ENCODE peak calls at places on chromosome 7, in ten cellular contexts. One of them, this sample, is unnamed. For H3K4me1, the result is how much of the 10 kb centered on the place peaks cover.

GRCh38 chr7:42197391-42197790 is 39.6 kb downstream of the GLI3 start:
- DNase-seq in body of pancreas: no peak
- DNase-seq in spleen: no peak
- DNase-seq in iPS DF 6.9: no peak
- DNase-seq in adipocyte: peak
- DNase-seq in Peyer's patch: no peak
- DNase-seq in left lung: no peak
- DNase-seq in heart right ventricle: no peak
- DNase-seq in A549: no peak
- DNase-seq in right cardiac atrium: no peak
- DNase-seq in this sample: no peak

GRCh38 chr7:100411101-100411500 is 17.4 kb downstream of the ZCWPW1 start:
- DNase-seq in Peyer's patch: no peak
- DNase-seq in right cardiac atrium: no peak
- DNase-seq in heart right ventricle: no peak
- DNase-seq in A549: no peak
- DNase-seq in iPS DF 6.9: no peak
- DNase-seq in left lung: no peak
- DNase-seq in spleen: no peak
- DNase-seq in body of pancreas: no peak
- DNase-seq in adipocyte: no peak
- DNase-seq in this sample: no peak

GRCh38 chr7:74443591-74444365 is 9.9 kb upstream of the GTF2IRD1 start:
- DNase-seq in adipocyte: no peak
- DNase-seq in spleen: no peak
- DNase-seq in body of pancreas: no peak
- DNase-seq in A549: no peak
- DNase-seq in Peyer's patch: no peak
- DNase-seq in heart right ventricle: no peak
- DNase-seq in right cardiac atrium: no peak
- DNase-seq in iPS DF 6.9: no peak
- DNase-seq in left lung: no peak
- DNase-seq in this sample: no peak

GRCh38 chr7:22731781-22732180 is 4.8 kb downstream of the IL6 start:
- DNase-seq in A549: no peak
- DNase-seq in Peyer's patch: no peak
- DNase-seq in body of pancreas: no peak
- DNase-seq in spleen: no peak
- DNase-seq in left lung: no peak
- DNase-seq in adipocyte: no peak
- DNase-seq in right cardiac atrium: no peak
- DNase-seq in heart right ventricle: no peak
- DNase-seq in iPS DF 6.9: no peak
- DNase-seq in this sample: no peak

GRCh38 chr7:36970551-36971514 is 246.5 kb upstream of the AOAH start:
- DNase-seq in left lung: no peak
- DNase-seq in body of pancreas: no peak
- DNase-seq in spleen: no peak
- DNase-seq in Peyer's patch: no peak
- DNase-seq in adipocyte: no peak
- DNase-seq in heart right ventricle: no peak
- DNase-seq in A549: no peak
- DNase-seq in right cardiac atrium: no peak
- DNase-seq in iPS DF 6.9: no peak
- DNase-seq in this sample: no peak

GRCh38 chr7:101436857-101437576 is 74.3 kb downstream of the COL26A1 start:
- DNase-seq in heart right ventricle: no peak
- DNase-seq in A549: peak
- DNase-seq in body of pancreas: peak
- DNase-seq in iPS DF 6.9: peak
- DNase-seq in Peyer's patch: no peak
- DNase-seq in spleen: no peak
- DNase-seq in left lung: no peak
- DNase-seq in adipocyte: no peak
- DNase-seq in right cardiac atrium: no peak
- DNase-seq in this sample: peak

GRCh38 chr7:99833289-99833877 is 5.6 kb downstream of the CYP3A43 start:
- DNase-seq in A549: no peak
- DNase-seq in adipocyte: no peak
- DNase-seq in spleen: no peak
- DNase-seq in iPS DF 6.9: no peak
- DNase-seq in body of pancreas: peak
- DNase-seq in heart right ventricle: no peak
- DNase-seq in Peyer's patch: no peak
- DNase-seq in left lung: no peak
- DNase-seq in right cardiac atrium: no peak
- DNase-seq in this sample: peak

GRCh38 chr7:29127527-29127926 is 18.8 kb downstream of the CPVL start:
- DNase-seq in body of pancreas: no peak
- DNase-seq in right cardiac atrium: no peak
- DNase-seq in adipocyte: no peak
- DNase-seq in left lung: no peak
- DNase-seq in iPS DF 6.9: no peak
- DNase-seq in heart right ventricle: no peak
- DNase-seq in Peyer's patch: no peak
- DNase-seq in A549: no peak
- DNase-seq in spleen: no peak
- DNase-seq in this sample: no peak

GRCh38 chr7:30163231-30163894 is 28.6 kb downstream of the MTURN start:
- DNase-seq in A549: no peak
- DNase-seq in right cardiac atrium: peak
- DNase-seq in Peyer's patch: peak
- DNase-seq in adipocyte: peak
- DNase-seq in spleen: peak
- DNase-seq in left lung: no peak
- DNase-seq in heart right ventricle: no peak
- DNase-seq in iPS DF 6.9: no peak
- DNase-seq in body of pancreas: peak
- DNase-seq in this sample: no peak

GRCh38 chr7:30166155-30166840 is 31.5 kb downstream of the MTURN start:
- DNase-seq in iPS DF 6.9: no peak
- DNase-seq in Peyer's patch: no peak
- DNase-seq in body of pancreas: peak
- DNase-seq in heart right ventricle: no peak
- DNase-seq in left lung: no peak
- DNase-seq in A549: no peak
- DNase-seq in right cardiac atrium: no peak
- DNase-seq in spleen: no peak
- DNase-seq in adipocyte: no peak
- DNase-seq in this sample: peak

GRCh38 chr7:30166841-30167235 is 32.1 kb downstream of the MTURN start:
- DNase-seq in adipocyte: no peak
- DNase-seq in Peyer's patch: no peak
- DNase-seq in A549: no peak
- DNase-seq in left lung: no peak
- DNase-seq in body of pancreas: no peak
- DNase-seq in heart right ventricle: no peak
- DNase-seq in right cardiac atrium: no peak
- DNase-seq in iPS DF 6.9: no peak
- DNase-seq in spleen: no peak
- DNase-seq in this sample: no peak

GRCh38 chr7:30164567-30164966 is 29.8 kb downstream of the MTURN start:
- DNase-seq in A549: peak
- DNase-seq in right cardiac atrium: no peak
- DNase-seq in iPS DF 6.9: peak
- DNase-seq in adipocyte: peak
- DNase-seq in body of pancreas: peak
- DNase-seq in left lung: no peak
- DNase-seq in Peyer's patch: no peak
- DNase-seq in heart right ventricle: no peak
- DNase-seq in spleen: no peak
- DNase-seq in this sample: no peak

DNA sequence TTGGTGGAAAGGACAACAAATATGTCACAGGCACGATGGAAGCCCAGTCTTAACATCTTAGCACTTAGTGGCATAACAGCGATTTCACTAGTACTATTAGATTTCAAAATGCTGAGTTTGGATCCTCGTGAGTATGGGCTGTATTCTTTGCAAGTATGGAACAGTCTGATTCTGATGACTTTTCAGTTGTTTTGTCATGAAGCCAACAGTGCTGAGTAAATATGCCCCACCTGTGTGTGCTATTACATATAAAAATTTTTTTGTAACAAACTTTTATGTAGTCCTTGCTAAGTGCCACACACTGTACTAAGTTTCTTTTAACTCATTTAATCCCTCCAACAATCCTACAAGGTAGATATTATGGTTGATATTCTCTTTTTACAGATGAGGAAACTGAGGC is 30.8 kb downstream of the MTURN start:
- DNase-seq in body of pancreas: no peak
- DNase-seq in adipocyte: no peak
- DNase-seq in Peyer's patch: no peak
- DNase-seq in iPS DF 6.9: no peak
- DNase-seq in left lung: no peak
- DNase-seq in right cardiac atrium: no peak
- DNase-seq in A549: no peak
- DNase-seq in heart right ventricle: no peak
- DNase-seq in spleen: no peak
- DNase-seq in this sample: no peak
- H3K4me1 ChIP-seq in body of pancreas: under half
- H3K4me1 ChIP-seq in adipocyte: half or more
- H3K4me1 ChIP-seq in Peyer's patch: under half
- H3K4me1 ChIP-seq in iPS DF 6.9: under half
- H3K4me1 ChIP-seq in left lung: under half
- H3K4me1 ChIP-seq in right cardiac atrium: under half
- H3K4me1 ChIP-seq in A549: under half
- H3K4me1 ChIP-seq in heart right ventricle: under half
- H3K4me1 ChIP-seq in spleen: under half
- H3K4me1 ChIP-seq in this sample: under half

GRCh38 chr7:68699090-68699711 is 899.1 kb upstream of the AUTS2 start:
- DNase-seq in right cardiac atrium: no peak
- DNase-seq in body of pancreas: no peak
- DNase-seq in adipocyte: peak
- DNase-seq in spleen: no peak
- DNase-seq in heart right ventricle: no peak
- DNase-seq in Peyer's patch: no peak
- DNase-seq in A549: peak
- DNase-seq in left lung: no peak
- DNase-seq in iPS DF 6.9: no peak
- DNase-seq in this sample: no peak

GRCh38 chr7:68692511-68692910 is 905.8 kb upstream of the AUTS2 start:
- DNase-seq in heart right ventricle: no peak
- DNase-seq in left lung: no peak
- DNase-seq in body of pancreas: no peak
- DNase-seq in adipocyte: no peak
- DNase-seq in Peyer's patch: no peak
- DNase-seq in spleen: no peak
- DNase-seq in A549: no peak
- DNase-seq in right cardiac atrium: no peak
- DNase-seq in iPS DF 6.9: no peak
- DNase-seq in this sample: no peak

GRCh38 chr7:68697821-68698280 is 900.4 kb upstream of the AUTS2 start:
- DNase-seq in body of pancreas: no peak
- DNase-seq in adipocyte: peak
- DNase-seq in heart right ventricle: no peak
- DNase-seq in left lung: no peak
- DNase-seq in iPS DF 6.9: no peak
- DNase-seq in Peyer's patch: no peak
- DNase-seq in spleen: no peak
- DNase-seq in A549: no peak
- DNase-seq in right cardiac atrium: no peak
- DNase-seq in this sample: no peak

GRCh38 chr7:68691261-68692216 is 906.7 kb upstream of the AUTS2 start:
- DNase-seq in spleen: no peak
- DNase-seq in A549: peak
- DNase-seq in left lung: no peak
- DNase-seq in heart right ventricle: no peak
- DNase-seq in iPS DF 6.9: no peak
- DNase-seq in right cardiac atrium: no peak
- DNase-seq in Peyer's patch: no peak
- DNase-seq in body of pancreas: no peak
- DNase-seq in adipocyte: peak
- DNase-seq in this sample: no peak

GRCh38 chr7:68694656-68695055 is 903.6 kb upstream of the AUTS2 start:
- DNase-seq in left lung: no peak
- DNase-seq in right cardiac atrium: no peak
- DNase-seq in heart right ventricle: no peak
- DNase-seq in Peyer's patch: no peak
- DNase-seq in spleen: no peak
- DNase-seq in adipocyte: peak
- DNase-seq in body of pancreas: no peak
- DNase-seq in A549: no peak
- DNase-seq in iPS DF 6.9: no peak
- DNase-seq in this sample: no peak
- H3K4me1 ChIP-seq in left lung: under half
- H3K4me1 ChIP-seq in right cardiac atrium: under half
- H3K4me1 ChIP-seq in heart right ventricle: under half
- H3K4me1 ChIP-seq in Peyer's patch: under half
- H3K4me1 ChIP-seq in spleen: under half
- H3K4me1 ChIP-seq in adipocyte: under half
- H3K4me1 ChIP-seq in body of pancreas: under half
- H3K4me1 ChIP-seq in A549: under half
- H3K4me1 ChIP-seq in iPS DF 6.9: under half
- H3K4me1 ChIP-seq in this sample: under half

DNA sequence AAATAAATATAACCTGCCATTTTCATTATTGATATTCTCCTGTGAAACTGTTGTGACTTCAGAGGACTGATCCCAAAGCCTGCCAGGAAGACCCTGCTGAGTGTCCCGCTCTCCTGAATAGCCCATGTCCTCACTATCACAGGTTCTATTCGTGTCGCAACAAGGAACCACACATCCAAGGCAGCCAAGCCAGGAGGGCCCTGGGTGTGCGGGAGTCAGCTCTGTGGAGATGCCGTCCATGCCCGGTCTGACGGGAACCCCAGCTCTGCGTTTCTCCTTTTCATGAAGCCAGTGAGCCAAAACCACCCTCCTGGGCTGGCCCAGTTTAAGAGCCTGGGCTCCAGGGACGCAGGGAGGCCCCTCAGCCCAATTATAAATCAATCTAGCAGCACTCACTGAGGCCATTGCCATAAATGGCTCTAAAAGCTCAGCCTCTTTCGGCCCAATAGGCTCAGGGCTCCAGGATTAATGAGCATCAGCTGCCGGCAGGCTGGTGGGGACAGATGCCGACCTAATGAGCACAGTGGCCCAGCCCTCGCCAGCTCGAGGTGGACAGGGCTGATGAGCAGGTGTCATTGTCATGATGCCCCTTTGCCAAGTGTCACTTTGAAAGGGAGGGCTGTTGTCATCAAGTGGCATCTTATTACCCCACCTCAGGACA is 177.9 kb downstream of the PLXNA4 start:
- DNase-seq in right cardiac atrium: no peak
- DNase-seq in spleen: peak
- DNase-seq in heart right ventricle: no peak
- DNase-seq in left lung: no peak
- DNase-seq in body of pancreas: no peak
- DNase-seq in adipocyte: no peak
- DNase-seq in iPS DF 6.9: no peak
- DNase-seq in Peyer's patch: no peak
- DNase-seq in A549: no peak
- DNase-seq in this sample: no peak
- H3K4me1 ChIP-seq in right cardiac atrium: under half
- H3K4me1 ChIP-seq in spleen: under half
- H3K4me1 ChIP-seq in heart right ventricle: under half
- H3K4me1 ChIP-seq in left lung: under half
- H3K4me1 ChIP-seq in body of pancreas: under half
- H3K4me1 ChIP-seq in adipocyte: half or more
- H3K4me1 ChIP-seq in iPS DF 6.9: under half
- H3K4me1 ChIP-seq in Peyer's patch: under half
- H3K4me1 ChIP-seq in A549: under half
- H3K4me1 ChIP-seq in this sample: under half

DNA sequence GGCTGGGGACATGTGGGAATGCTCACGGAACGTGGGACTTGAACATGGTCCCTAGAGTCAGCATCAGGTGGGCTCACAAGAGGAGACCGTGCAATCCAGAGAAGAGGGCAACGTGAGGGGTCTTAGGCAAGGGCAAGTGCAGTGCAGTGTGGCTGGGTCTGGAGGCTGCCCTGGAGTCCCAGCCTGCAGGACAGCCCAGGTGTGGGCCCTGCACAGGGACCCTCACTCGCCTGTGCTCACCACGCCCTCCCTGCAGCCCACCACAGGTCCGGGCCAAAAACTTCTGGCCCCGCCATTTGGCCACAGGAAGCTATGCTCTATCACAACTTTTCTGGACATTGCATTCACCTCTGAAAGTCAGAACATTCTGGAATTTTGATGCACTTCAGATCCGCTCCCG is 133.5 kb downstream of the PAXIP1 start:
- DNase-seq in body of pancreas: no peak
- DNase-seq in adipocyte: no peak
- DNase-seq in Peyer's patch: no peak
- DNase-seq in iPS DF 6.9: no peak
- DNase-seq in left lung: no peak
- DNase-seq in heart right ventricle: no peak
- DNase-seq in right cardiac atrium: no peak
- DNase-seq in spleen: peak
- DNase-seq in A549: no peak
- DNase-seq in this sample: no peak
- H3K4me1 ChIP-seq in body of pancreas: under half
- H3K4me1 ChIP-seq in adipocyte: under half
- H3K4me1 ChIP-seq in Peyer's patch: under half
- H3K4me1 ChIP-seq in iPS DF 6.9: under half
- H3K4me1 ChIP-seq in left lung: under half
- H3K4me1 ChIP-seq in heart right ventricle: under half
- H3K4me1 ChIP-seq in right cardiac atrium: under half
- H3K4me1 ChIP-seq in spleen: under half
- H3K4me1 ChIP-seq in A549: under half
- H3K4me1 ChIP-seq in this sample: under half

This sample was measured in Caco-2.